ENCODE peak calls at places on chromosome 9, in seven cellular contexts. D, N, G, O, J, K and R are unnamed samples.
A peak's percentile ranks its signal among the peaks of the same experiment; 100 is the strongest.

GRCh38 chr9:99681113-99681512 is 140.6 kb upstream of the NR4A3 start:
- DNase-seq in D (no peak), N (no peak), G (no peak), O (no peak), J (no peak), K (no peak), R (no peak)

GRCh38 chr9:125495137-125496119 is 211.6 kb downstream of the MAPKAP1 start:
- DNase-seq in D (no peak), N (peak; percentile 76), G (no peak), O (no peak), J (peak; percentile 9), K (peak; percentile 21), R (peak; percentile 36)

GRCh38 chr9:91547076-91547475 is 123.4 kb upstream of the NFIL3 start:
- DNase-seq in D (no peak), N (no peak), G (no peak), O (no peak), J (no peak), K (no peak), R (no peak)

GRCh38 chr9:132516301-132516700 is 66.1 kb upstream of the BARHL1 start:
- DNase-seq in D (no peak), N (no peak), G (no peak), O (no peak), J (no peak), K (no peak), R (no peak)

GRCh38 chr9:97907051-97907450 is 15.2 kb downstream of the TRMO start:
- DNase-seq in D (no peak), N (no peak), G (no peak), O (no peak), J (no peak), K (no peak), R (no peak)

GRCh38 chr9:135907006-135907434 is 326 bp downstream of the CAMSAP1 start:
- DNase-seq in D (no peak), N (no peak), G (peak; percentile 89), O (peak; percentile 29), J (peak; percentile 67), K (no peak), R (no peak)

GRCh38 chr9:116152390-116152789 is 1.2 kb upstream of the PAPPA start:
- DNase-seq in D (peak; percentile 48), N (peak; percentile 19), G (no peak), O (peak; percentile 29), J (peak; percentile 76), K (no peak), R (peak; percentile 77)

GRCh38 chr9:99127372-99128132 is 22.6 kb downstream of the TGFBR1 start:
- DNase-seq in D (no peak), N (peak; percentile 96), G (no peak), O (no peak), J (peak; percentile 84), K (no peak), R (peak; percentile 87)

GRCh38 chr9:114348261-114348905 is 18.7 kb downstream of the ORM2 start:
- DNase-seq in D (no peak), N (no peak), G (no peak), O (no peak), J (no peak), K (no peak), R (no peak)

GRCh38 chr9:111728143-111728542 is 66.6 kb downstream of the SHOC1 start:
- DNase-seq in D (no peak), N (peak; percentile 75), G (no peak), O (no peak), J (no peak), K (peak; percentile 50), R (no peak)

GRCh38 chr9:36996677-36997076 is 37.4 kb downstream of the PAX5 start:
- DNase-seq in D (no peak), N (no peak), G (no peak), O (no peak), J (no peak), K (no peak), R (no peak)

GRCh38 chr9:76756273-76756650 is 8.0 kb upstream of the PCA3 start:
- DNase-seq in D (peak; percentile 50), N (peak; percentile 6), G (peak; percentile 73), O (no peak), J (peak; percentile 68), K (no peak), R (peak; percentile 49)

GRCh38 chr9:108991479-108991878 is 21.8 kb downstream of the CTNNAL1 start:
- DNase-seq in D (no peak), N (no peak), G (no peak), O (no peak), J (no peak), K (no peak), R (peak; percentile 66)

GRCh38 chr9:136136526-136136925 is 17.9 kb upstream of the TMEM250 start:
- DNase-seq in D (no peak), N (no peak), G (no peak), O (no peak), J (no peak), K (no peak), R (no peak)

GRCh38 chr9:93596399-93596798 is 20.0 kb downstream of the PHF2 start:
- DNase-seq in D (no peak), N (no peak), G (no peak), O (no peak), J (no peak), K (no peak), R (no peak)

GRCh38 chr9:133120343-133121199 is 469 bp downstream of the RALGDS start:
- DNase-seq in D (no peak), N (no peak), G (no peak), O (no peak), J (peak; percentile 29), K (no peak), R (no peak)

GRCh38 chr9:132622144-132622543 is 39.7 kb downstream of the BARHL1 start:
- DNase-seq in D (peak; percentile 38), N (peak; percentile 28), G (no peak), O (no peak), J (peak; percentile 5), K (no peak), R (peak; percentile 49)

GRCh38 chr9:2576631-2577030 is 45.0 kb upstream of the VLDLR start:
- DNase-seq in D (no peak), N (no peak), G (no peak), O (no peak), J (no peak), K (no peak), R (no peak)

GRCh38 chr9:14165376-14166035 is 148.4 kb downstream of the NFIB start:
- DNase-seq in D (no peak), N (peak; percentile 68), G (no peak), O (peak; percentile 6), J (no peak), K (no peak), R (no peak)

GRCh38 chr9:134658378-134658955 is 16.9 kb downstream of the COL5A1 start:
- DNase-seq in D (no peak), N (no peak), G (peak; percentile 45), O (no peak), J (no peak), K (no peak), R (no peak)

GRCh38 chr9:115997923-115998322 is 155.7 kb upstream of the PAPPA start:
- DNase-seq in D (no peak), N (peak; percentile 28), G (no peak), O (no peak), J (peak; percentile 84), K (no peak), R (peak; percentile 85)

GRCh38 chr9:90142580-90142979 is 500.0 kb downstream of the DIRAS2 start:
- DNase-seq in D (peak; percentile 82), N (peak; percentile 35), G (peak; percentile 74), O (peak; percentile 67), J (peak; percentile 59), K (peak; percentile 21), R (peak; percentile 53)

GRCh38 chr9:72855890-72856523 is 96.8 kb downstream of the ALDH1A1 start:
- DNase-seq in D (no peak), N (no peak), G (peak; percentile 12), O (no peak), J (no peak), K (no peak), R (no peak)

GRCh38 chr9:19748278-19749126 is 40.3 kb downstream of the SLC24A2 start:
- DNase-seq in D (no peak), N (peak; percentile 48), G (no peak), O (no peak), J (peak; percentile 18), K (no peak), R (no peak)

GRCh38 chr9:126372716-126373115 is 46.1 kb downstream of the MVB12B start:
- DNase-seq in D (no peak), N (no peak), G (no peak), O (no peak), J (no peak), K (no peak), R (peak; percentile 41)

GRCh38 chr9:107856633-107857032 is 367.1 kb upstream of the KLF4 start:
- DNase-seq in D (no peak), N (no peak), G (no peak), O (no peak), J (no peak), K (no peak), R (no peak)

GRCh38 chr9:33277484-33277883 is 12.6 kb downstream of the CHMP5 start:
- DNase-seq in D (no peak), N (no peak), G (no peak), O (no peak), J (no peak), K (no peak), R (no peak)
- H3K36me3 ChIP-seq in D (peaks cover 3% of the 10 kb centered on the region), N (peaks cover 33% of the 10 kb centered on the region), G (peaks cover 8% of the 10 kb centered on the region), O (peaks cover 6% of the 10 kb centered on the region), J (peaks cover 84% of the 10 kb centered on the region), K (peaks cover 53% of the 10 kb centered on the region), R (peaks cover 5% of the 10 kb centered on the region)

GRCh38 chr9:69258551-69258950 is 66.5 kb upstream of the ENTREP1 start:
- DNase-seq in D (no peak), N (no peak), G (no peak), O (no peak), J (no peak), K (no peak), R (no peak)
- TF ChIP-seq EZH2 in D (no peak), N (no peak), G (no peak), O (no peak), J (no peak), K (no peak), R (no peak)

DNA sequence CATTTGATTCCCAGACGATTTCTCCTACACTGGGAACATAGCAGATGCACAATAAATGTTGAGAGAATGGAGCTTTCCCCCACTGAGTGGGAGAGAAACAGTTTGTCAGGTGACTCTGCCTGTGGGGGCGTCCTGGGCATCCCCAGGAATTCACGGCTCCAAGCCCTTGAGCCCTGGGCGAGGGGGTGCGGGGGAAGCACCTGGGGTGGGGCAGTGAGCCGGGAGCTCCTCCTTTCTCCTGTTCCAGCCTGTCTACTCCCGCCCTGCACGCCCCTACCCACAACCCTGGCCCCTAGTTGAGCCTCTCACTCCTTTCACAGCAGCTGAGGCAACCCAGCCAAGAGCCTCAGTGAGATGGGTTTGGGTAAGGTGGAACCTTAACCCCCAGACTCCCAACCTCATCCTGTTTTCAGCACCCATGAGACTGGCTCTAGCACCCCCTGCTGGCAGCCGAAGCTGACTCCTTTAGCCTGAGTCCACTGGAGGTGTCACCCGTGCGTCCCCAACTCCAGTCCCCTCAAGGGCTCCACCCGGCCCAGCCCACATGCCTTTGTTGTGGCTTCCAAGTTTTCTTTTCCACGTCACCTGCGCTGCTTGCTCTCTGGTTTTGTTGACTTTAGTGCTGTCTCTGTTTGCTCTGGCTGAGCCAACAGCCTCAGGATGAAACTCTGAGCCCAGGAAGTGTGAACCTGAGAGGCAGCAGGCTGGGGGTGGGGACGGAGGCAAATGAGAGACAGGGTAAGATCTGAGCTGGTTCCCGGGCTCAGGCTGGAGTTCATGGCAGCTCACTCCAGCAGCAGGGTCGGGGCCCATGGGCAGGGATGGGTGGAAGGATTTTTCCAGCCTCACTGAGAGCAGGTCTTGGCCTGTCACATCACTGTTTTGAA is 13.0 kb upstream of the AQP7 start:
- DNase-seq in D (peak; percentile 91), N (peak; percentile 76), G (peak; percentile 81), O (peak; percentile 92), J (peak; percentile 58), K (peak; percentile 68), R (peak; percentile 50)
- H2AFZ ChIP-seq in D (no peak overlapping the region), N (peak overlapping the region; percentile 67), G (peak overlapping the region; percentile 96), O (peak overlapping the region; percentile 46), J (no peak overlapping the region), K (peak overlapping the region; percentile 72), R (no peak overlapping the region)

GRCh38 chr9:129777769-129778130 is 24.9 kb upstream of the PTGES start:
- DNase-seq in D (no peak), N (peak; percentile 21), G (no peak), O (no peak), J (no peak), K (no peak), R (no peak)
- H3K36me3 ChIP-seq in D (no peaks in the 10 kb centered on the region), N (no peaks in the 10 kb centered on the region), G (no peaks in the 10 kb centered on the region), O (no peaks in the 10 kb centered on the region), J (no peaks in the 10 kb centered on the region), K (no peaks in the 10 kb centered on the region), R (no peaks in the 10 kb centered on the region)